ENCODE peak calls at places on chromosomes 3 and 15, in four cellular contexts. D is IMR-90, O is mesendoderm, F is H1. X is an unnamed sample.

GRCh38 chr3:175989161-175989560 is 1130.0 kb downstream of the NAALADL2 start:
- DNase-seq in F (no peak), D (no peak), O (no peak), X (peak; percentile 17)

GRCh38 chr3:99839613-99840012 is 22.0 kb downstream of the CMSS1 start:
- DNase-seq in D (no peak), F (no peak), O (no peak), X (no peak)

GRCh38 chr3:52385157-52385556 is 59.7 kb downstream of the SEMA3G start:
- DNase-seq in D (peak; percentile 41), F (peak; percentile 85), O (peak; percentile 94), X (peak; percentile 93)

GRCh38 chr3:13536832-13537231 is 12.1 kb upstream of the FBLN2 start:
- DNase-seq in D (no peak), O (peak; percentile 44), F (no peak), X (no peak)

GRCh38 chr15:43553021-43553420 is 35.6 kb downstream of the MAP1A start:
- DNase-seq in D (no peak), F (no peak), O (no peak), X (no peak)

GRCh38 chr15:31230630-31231485 is 95.8 kb upstream of the KLF13 start:
- DNase-seq in O (no peak), F (no peak), D (no peak), X (no peak)

GRCh38 chr3:64290864-64291263 is 65.6 kb upstream of the PRICKLE2 start:
- DNase-seq in F (no peak), D (no peak), O (no peak), X (no peak)

GRCh38 chr3:94374439-94375161 is 311.7 kb downstream of the NSUN3 start:
- DNase-seq in F (no peak), D (no peak), O (peak; percentile 56), X (peak; percentile 26)

GRCh38 chr3:172629470-172629869 is 81.4 kb downstream of the NCEH1 start:
- DNase-seq in D (no peak), F (no peak), O (no peak), X (no peak)

GRCh38 chr3:120093119-120093922 is 926 bp downstream of the GSK3B start:
- DNase-seq in D (peak; percentile 85), F (no peak), O (peak; percentile 94), X (no peak)

GRCh38 chr3:96863129-96863740 is 48.8 kb downstream of the EPHA6 start:
- DNase-seq in D (peak; percentile 2), F (peak; percentile 51), O (peak; percentile 65), X (no peak)

GRCh38 chr3:114380233-114380645 is 86.4 kb downstream of the TIGIT start:
- DNase-seq in D (peak; percentile 92), F (no peak), O (peak; percentile 36), X (no peak)

GRCh38 chr15:52528465-52529288 is at the start of gene MYO5A:
- DNase-seq in D (peak; percentile 71), O (peak; percentile 80), F (peak; percentile 79), X (peak; percentile 75)

GRCh38 chr15:69983696-69984265 is 113.9 kb downstream of the TLE3 start:
- DNase-seq in F (no peak), D (no peak), O (no peak), X (no peak)

GRCh38 chr3:66948853-66949252 is 49.3 kb upstream of the KBTBD8 start:
- DNase-seq in F (no peak), D (no peak), O (no peak), X (no peak)

GRCh38 chr3:1048558-1048957 is 44.3 kb upstream of the CNTN6 start:
- DNase-seq in F (no peak), O (no peak), D (no peak), X (no peak)

GRCh38 chr3:99843590-99844260 is 26.1 kb downstream of the CMSS1 start:
- DNase-seq in D (no peak), F (no peak), O (no peak), X (no peak)

GRCh38 chr15:92864127-92864814 is 35.9 kb upstream of the CHD2 start:
- DNase-seq in O (no peak), F (peak; percentile 26), D (no peak), X (no peak)

GRCh38 chr15:62619105-62619504 is 423.4 kb upstream of the TPM1 start:
- DNase-seq in F (no peak), O (no peak), D (peak; percentile 18), X (no peak)

GRCh38 chr15:62619526-62619925 is 423.0 kb upstream of the TPM1 start:
- DNase-seq in O (no peak), F (no peak), D (no peak), X (no peak)

GRCh38 chr15:62616746-62617145 is 425.8 kb upstream of the TPM1 start:
- DNase-seq in F (no peak), D (no peak), O (no peak), X (no peak)

GRCh38 chr15:62618432-62618831 is 424.1 kb upstream of the TPM1 start:
- DNase-seq in O (peak; percentile 31), D (peak; percentile 94), F (no peak), X (no peak)

DNA sequence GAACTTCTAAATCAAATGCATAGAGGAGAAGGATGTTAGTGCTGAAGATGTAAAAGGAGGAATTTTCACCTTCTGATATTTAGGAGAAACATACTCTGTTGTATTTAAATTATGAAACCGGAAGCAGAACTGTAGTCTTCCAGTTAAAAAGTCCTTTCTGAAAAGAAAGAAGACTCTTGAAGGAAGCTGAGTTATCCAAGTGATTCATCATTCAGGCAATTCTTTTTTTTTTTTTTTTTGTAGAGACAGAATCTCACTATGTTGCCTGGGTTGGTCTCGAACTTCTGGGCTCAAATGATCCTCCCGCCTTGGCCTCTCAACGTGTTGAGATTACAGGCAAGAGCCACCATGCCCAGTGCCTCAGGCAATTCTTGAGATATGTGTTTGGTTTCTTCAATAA is 424.8 kb upstream of the TPM1 start:
- DNase-seq in D (no peak), F (no peak), O (no peak), X (no peak)
- H3K56ac ChIP-seq in D (no peak overlapping the region), F (no peak overlapping the region), O (no peak overlapping the region), X (no peak overlapping the region)

GRCh38 chr15:63524316-63525015 is 20.1 kb downstream of the USP3 start:
- DNase-seq in D (no peak), F (no peak), O (no peak), X (no peak)

GRCh38 chr15:63530235-63530634 is 25.8 kb downstream of the USP3 start:
- DNase-seq in F (no peak), O (no peak), D (no peak), X (no peak)

GRCh38 chr15:63530762-63531299 is 26.4 kb downstream of the USP3 start:
- DNase-seq in F (no peak), D (no peak), O (no peak), X (no peak)

GRCh38 chr15:63531586-63531985 is 27.2 kb downstream of the USP3 start:
- DNase-seq in F (no peak), O (peak; percentile 42), D (no peak), X (no peak)

GRCh38 chr15:63528138-63528659 is 23.8 kb downstream of the USP3 start:
- DNase-seq in F (no peak), O (no peak), D (no peak), X (no peak)
- H3K56ac ChIP-seq in F (no peak overlapping the region), O (no peak overlapping the region), D (no peak overlapping the region), X (no peak overlapping the region)

DNA sequence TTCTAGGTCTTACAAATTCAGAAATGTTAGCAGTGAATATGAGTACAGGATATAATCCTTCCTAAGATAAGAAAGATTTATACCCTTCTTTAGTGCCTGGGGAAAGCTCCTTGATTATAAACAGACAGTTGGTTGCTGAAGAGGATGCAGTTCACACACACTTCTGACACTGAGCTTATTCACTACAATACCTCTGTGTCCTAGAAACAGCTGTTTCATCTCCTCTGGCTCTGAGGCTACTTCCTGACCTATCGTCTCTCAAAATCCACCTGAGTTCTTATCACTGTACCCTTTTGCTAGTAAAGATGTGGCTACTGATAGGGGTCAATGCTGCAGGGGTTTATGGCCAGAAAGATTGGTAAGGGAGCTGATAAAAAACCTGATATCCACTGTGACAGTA is 57.1 kb downstream of the TP63 start:
- DNase-seq in F (no peak), D (peak; percentile 13), O (peak; percentile 32), X (no peak)
- H3K56ac ChIP-seq in F (no peak overlapping the region), D (no peak overlapping the region), O (no peak overlapping the region), X (no peak overlapping the region)

GRCh38 chr3:111776844-111777483 is 82.1 kb upstream of the PHLDB2 start:
- DNase-seq in O (no peak), F (no peak), D (no peak), X (no peak)
- H3K56ac ChIP-seq in O (no peak overlapping the region), F (no peak overlapping the region), D (no peak overlapping the region), X (no peak overlapping the region)

DNA sequence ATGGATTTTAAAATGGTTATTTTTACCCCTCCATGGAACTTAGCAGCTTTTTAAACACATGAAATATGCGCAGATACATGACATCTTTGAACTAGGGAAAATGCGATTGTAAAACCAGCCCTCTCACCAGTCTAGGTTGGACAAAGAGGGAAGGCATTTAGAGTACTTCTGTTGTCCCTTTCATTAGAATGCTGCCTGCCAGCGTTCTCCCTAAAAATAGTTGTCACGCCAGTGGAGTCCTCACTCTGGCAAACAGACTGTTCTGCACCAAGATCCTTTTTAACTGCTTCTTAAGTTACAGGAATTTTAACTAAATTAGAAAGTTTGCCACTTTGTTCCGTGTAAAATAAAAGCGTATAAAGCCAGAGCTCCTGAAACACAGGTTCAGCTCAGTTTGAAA is 295.3 kb downstream of the VPS13C start:
- DNase-seq in F (no peak), D (no peak), O (no peak), X (no peak)
- H3K56ac ChIP-seq in F (no peak overlapping the region), D (no peak overlapping the region), O (no peak overlapping the region), X (no peak overlapping the region)